ENCODE peak calls at places on chromosomes 11 and 22, in four cellular contexts. Q, R, G and U are unnamed samples.
A peak's percentile ranks its signal among the peaks of the same experiment; 100 is the strongest.

GRCh38 chr22:47127441-47127871 is 365.0 kb downstream of the TBC1D22A start:
- DNase-seq in Q (no peak), R (no peak), G (no peak), U (no peak)

GRCh38 chr22:36291831-36292740 is 39.2 kb downstream of the APOL1 start:
- DNase-seq in Q (no peak), R (no peak), G (no peak), U (no peak)

GRCh38 chr11:15867886-15868285 is 488.5 kb downstream of the SOX6 start:
- DNase-seq in Q (no peak), R (no peak), G (no peak), U (no peak)

GRCh38 chr11:120013325-120014250 is 124.3 kb downstream of the TRIM29 start:
- DNase-seq in Q (peak; percentile 37), R (peak; percentile 51), G (peak; percentile 8), U (peak; percentile 32)

GRCh38 chr11:17013548-17014320 is 480 bp downstream of the PLEKHA7 start:
- DNase-seq in Q (no peak), R (no peak), G (no peak), U (peak; percentile 19)

GRCh38 chr22:46557736-46558480 is 20.5 kb upstream of the CELSR1 start:
- DNase-seq in Q (no peak), R (no peak), G (no peak), U (no peak)

GRCh38 chr11:15563054-15563453 is 448.3 kb downstream of the INSC start:
- DNase-seq in Q (no peak), R (no peak), G (no peak), U (no peak)

GRCh38 chr11:125167954-125168821 is 3.6 kb downstream of the PKNOX2 start:
- DNase-seq in Q (no peak), R (no peak), G (no peak), U (no peak)

GRCh38 chr11:100930185-100930778 is 199.3 kb downstream of the PGR start:
- DNase-seq in Q (peak; percentile 47), R (peak; percentile 68), G (no peak), U (peak; percentile 46)

GRCh38 chr22:44181033-44181911 is 547 bp downstream of the PARVG start:
- DNase-seq in Q (no peak), R (no peak), G (no peak), U (no peak)

GRCh38 chr11:63888170-63889086 is 28.5 kb downstream of the RCOR2 start:
- DNase-seq in Q (no peak), R (peak; percentile 89), G (no peak), U (peak; percentile 81)

GRCh38 chr11:93685196-93685595 is 23.7 kb downstream of the CEP295 start:
- DNase-seq in Q (no peak), R (no peak), G (no peak), U (no peak)

GRCh38 chr11:40230821-40231220 is 1228.6 kb downstream of the LRRC4C start:
- DNase-seq in Q (no peak), R (no peak), G (no peak), U (no peak)

GRCh38 chr11:11967669-11968510 is 40.5 kb downstream of the DKK3 start:
- DNase-seq in Q (no peak), R (no peak), G (no peak), U (no peak)

GRCh38 chr11:128697645-128698174 is 3.8 kb downstream of the FLI1 start:
- DNase-seq in Q (no peak), R (no peak), G (no peak), U (no peak)

GRCh38 chr11:6737872-6738466 is 33.8 kb downstream of the OR2AG2 start:
- DNase-seq in Q (peak; percentile 43), R (peak; percentile 80), G (no peak), U (peak; percentile 41)

GRCh38 chr11:47973173-47973572 is 7.2 kb upstream of the PTPRJ start:
- DNase-seq in Q (no peak), R (no peak), G (no peak), U (no peak)

GRCh38 chr22:20080445-20080775 is 369 bp downstream of the DGCR8 start:
- DNase-seq in Q (no peak), R (peak; percentile 96), G (no peak), U (peak; percentile 23)

GRCh38 chr11:68371176-68372041 is 59.0 kb downstream of the LRP5 start:
- DNase-seq in Q (no peak), R (no peak), G (no peak), U (no peak)

GRCh38 chr11:61742391-61742790 is 10.0 kb upstream of the MYRF start:
- DNase-seq in Q (no peak), R (no peak), G (no peak), U (no peak)

GRCh38 chr11:131749100-131749499 is 378.7 kb downstream of the NTM start:
- DNase-seq in Q (no peak), R (no peak), G (no peak), U (no peak)

GRCh38 chr11:128422576-128423370 is 164.6 kb downstream of the ETS1 start:
- DNase-seq in Q (no peak), R (no peak), G (no peak), U (no peak)

GRCh38 chr11:116513894-116514293 is 258.9 kb downstream of the BUD13 start:
- DNase-seq in Q (peak; percentile 46), R (peak; percentile 66), G (no peak), U (peak; percentile 64)

GRCh38 chr11:45622283-45622682 is 43.1 kb downstream of the CHST1 start:
- DNase-seq in Q (no peak), R (no peak), G (no peak), U (no peak)

GRCh38 chr11:45621541-45621940 is 43.9 kb downstream of the CHST1 start:
- DNase-seq in Q (no peak), R (no peak), G (no peak), U (no peak)

GRCh38 chr11:45622861-45623260 is 42.6 kb downstream of the CHST1 start:
- DNase-seq in Q (no peak), R (no peak), G (no peak), U (no peak)

GRCh38 chr11:45625611-45626010 is 39.8 kb downstream of the CHST1 start:
- DNase-seq in Q (no peak), R (no peak), G (no peak), U (no peak)

DNA sequence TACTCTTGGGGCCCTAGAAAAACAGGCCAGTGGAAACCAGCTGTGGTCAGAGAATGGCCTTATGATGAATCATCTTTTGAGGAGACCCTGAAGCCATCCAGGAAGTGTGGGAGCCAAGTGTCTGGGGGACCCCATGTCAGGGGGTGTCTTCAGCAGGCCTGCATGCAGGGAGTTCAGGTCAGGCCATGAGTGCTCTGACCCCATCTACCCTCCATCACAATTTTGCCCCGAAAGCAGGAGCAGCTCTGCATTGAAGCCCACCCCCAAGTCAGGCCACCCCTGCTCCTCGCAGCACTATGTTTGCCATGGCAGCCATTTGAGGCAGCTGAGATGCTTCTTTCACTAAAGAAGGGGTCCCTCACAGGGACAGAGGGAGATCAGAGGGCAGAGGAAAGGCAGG is 41.3 kb downstream of the CHST1 start:
- DNase-seq in Q (no peak), R (no peak), G (no peak), U (no peak)
- TF ChIP-seq TCF7L2 in Q (no peak), R (no peak), G (no peak), U (no peak)

DNA sequence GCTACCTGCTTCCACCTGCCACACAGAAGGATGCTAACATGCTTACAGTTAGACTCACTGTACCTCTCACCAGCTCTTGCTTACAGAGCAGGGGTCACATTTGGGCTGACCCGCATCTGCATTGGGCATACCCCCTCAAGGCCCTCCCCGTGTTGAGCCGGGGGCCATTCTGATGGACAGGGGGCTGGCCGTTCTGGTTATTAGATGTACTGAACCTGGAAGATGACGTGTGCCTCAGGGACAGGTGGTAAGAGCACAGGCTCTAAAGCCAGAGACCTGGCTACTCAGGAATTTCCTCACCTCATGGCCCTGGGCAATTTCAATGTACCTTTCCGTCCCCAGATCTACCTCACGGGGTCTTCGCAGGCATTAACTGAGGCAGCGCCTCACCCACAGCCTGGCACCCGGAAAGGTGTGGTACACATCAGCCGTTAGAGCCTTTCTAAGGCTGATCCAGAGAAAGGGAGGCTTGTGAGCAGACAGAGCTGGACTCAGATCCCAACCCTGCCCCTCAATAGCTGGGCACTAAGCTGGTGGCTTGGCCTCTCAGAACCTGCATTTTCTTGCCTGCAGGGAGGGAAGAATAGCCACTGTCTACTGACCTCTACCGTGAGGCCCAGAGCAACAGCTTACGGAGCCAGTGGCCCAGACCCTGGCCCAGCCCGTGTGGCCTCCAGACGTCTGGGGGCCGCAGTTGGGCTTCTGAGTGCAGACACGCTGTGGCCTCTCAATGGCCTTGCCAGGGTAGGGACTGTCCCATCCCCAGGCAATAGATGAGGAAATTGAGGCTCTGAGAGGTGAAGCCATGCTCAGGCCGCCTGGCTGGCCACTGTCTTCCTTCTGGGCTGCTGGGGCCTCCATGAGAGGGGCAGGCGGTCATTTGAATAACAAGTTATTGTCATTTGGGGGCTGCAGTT is 100.6 kb downstream of the MORC2 start:
- DNase-seq in Q (no peak), R (no peak), G (no peak), U (no peak)
- TF ChIP-seq TCF7L2 in Q (no peak), R (no peak), G (no peak), U (no peak)

DNA sequence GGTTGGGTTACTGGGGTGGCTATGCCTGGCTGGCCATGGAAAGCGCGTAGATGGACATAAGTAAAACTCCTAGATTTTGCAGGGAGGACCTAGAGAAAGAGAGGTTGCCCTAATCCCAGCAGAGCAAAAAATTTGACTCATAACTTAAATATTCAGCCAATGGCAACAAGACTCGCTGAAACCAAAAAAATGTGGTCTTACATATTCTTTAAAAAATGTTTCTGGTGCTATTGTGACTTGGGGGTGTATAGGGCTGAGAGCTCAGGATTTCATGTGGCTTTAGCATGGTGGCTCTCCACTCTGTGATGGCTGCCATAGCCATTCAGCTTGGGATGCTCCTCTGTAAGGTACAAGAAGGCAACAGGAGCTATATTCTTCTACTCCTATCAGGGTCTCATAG is 27.2 kb upstream of the PDGFD start:
- DNase-seq in Q (no peak), R (no peak), G (no peak), U (no peak)
- TF ChIP-seq TCF7L2 in Q (no peak), R (no peak), G (no peak), U (no peak)

GRCh38 chr11:72848846-72849466 is 34.7 kb downstream of the ATG16L2 start:
- DNase-seq in Q (no peak), R (peak; percentile 58), G (peak; percentile 18), U (peak; percentile 29)
- TF ChIP-seq TCF7L2 in Q (no peak), R (no peak), G (no peak), U (no peak)

GRCh38 chr22:25363474-25363873 is 144.0 kb downstream of the CRYBB2 start:
- DNase-seq in Q (no peak), R (no peak), G (no peak), U (no peak)
- TF ChIP-seq TCF7L2 in Q (no peak), R (no peak), G (no peak), U (no peak)

GRCh38 chr11:2911088-2912037 is 17.9 kb downstream of the PHLDA2 start:
- DNase-seq in Q (no peak), R (no peak), G (no peak), U (no peak)
- TF ChIP-seq TCF7L2 in Q (no peak), R (no peak), G (no peak), U (no peak)

DNA sequence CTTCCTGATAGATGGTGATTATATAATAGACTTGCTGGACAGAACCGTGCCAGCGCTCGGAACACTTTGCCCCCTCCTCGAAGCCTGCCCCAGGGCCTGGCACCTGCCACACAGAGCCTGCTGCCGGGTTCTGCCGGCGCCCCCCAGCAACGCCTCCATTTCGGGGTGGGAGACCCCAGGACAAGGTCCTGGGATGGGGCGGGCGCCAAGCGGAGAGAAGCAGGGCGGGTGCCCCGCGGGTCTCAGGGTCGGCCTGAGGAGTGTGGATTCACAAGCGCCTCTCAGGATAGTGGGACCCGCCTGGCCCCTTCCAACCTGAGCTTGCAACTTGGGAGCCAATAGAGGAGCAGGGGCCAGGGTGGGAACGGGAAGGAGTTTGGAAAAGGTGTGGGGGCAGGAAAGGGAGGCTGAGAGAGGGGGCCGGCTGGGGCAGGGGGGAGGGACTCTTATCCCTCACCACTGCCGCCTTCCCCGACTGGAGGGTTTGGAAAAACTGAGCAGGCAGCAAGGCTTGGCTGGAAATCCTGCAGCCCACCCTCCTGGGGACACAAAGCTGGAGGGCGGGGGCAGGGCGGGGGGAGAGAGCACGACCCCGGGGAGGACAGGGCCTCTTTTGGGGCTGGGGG is 3.3 kb upstream of the BCL9L start:
- DNase-seq in Q (no peak), R (peak; percentile 58), G (no peak), U (peak; percentile 36)
- TF ChIP-seq TCF7L2 in Q (no peak), R (no peak), G (no peak), U (no peak)